ENCODE peak calls at places on chromosomes 13 and 19, in four cellular contexts. N is IMR-90, L is H9, V is H1. G is an unnamed sample. For H3K4me1, the result is how much of the 10 kb centered on the place peaks cover.

GRCh38 chr13:93549326-93549855 is 322.8 kb downstream of the GPC6 start:
- DNase-seq in N (no peak), L (no peak), V (no peak), G (peak)

GRCh38 chr13:21142766-21143165 is 33.6 kb downstream of the SKA3 start:
- DNase-seq in N (no peak), L (no peak), V (no peak), G (no peak)

GRCh38 chr19:38729653-38730469 is 14.4 kb downstream of the CAPN12 start:
- DNase-seq in N (peak), L (peak), V (peak), G (peak)

GRCh38 chr13:66322193-66322592 is 907.9 kb downstream of the PCDH9 start:
- DNase-seq in N (no peak), L (no peak), V (no peak), G (no peak)

GRCh38 chr13:31208554-31209122 is 8.9 kb downstream of the B3GLCT start:
- DNase-seq in N (no peak), L (no peak), V (no peak), G (no peak)

GRCh38 chr13:36919833-36920611 is at the start of gene SMAD9:
- DNase-seq in N (peak), L (peak), V (no peak), G (peak)

GRCh38 chr13:31236211-31236786 is 36.5 kb downstream of the B3GLCT start:
- DNase-seq in N (peak), L (no peak), V (no peak), G (peak)

GRCh38 chr13:110396913-110397379 is 89.9 kb downstream of the COL4A2 start:
- DNase-seq in N (peak), L (no peak), V (no peak), G (no peak)

GRCh38 chr13:105814902-105815250 is 720.6 kb downstream of the EFNB2 start:
- DNase-seq in N (no peak), L (no peak), V (no peak), G (peak)

DNA sequence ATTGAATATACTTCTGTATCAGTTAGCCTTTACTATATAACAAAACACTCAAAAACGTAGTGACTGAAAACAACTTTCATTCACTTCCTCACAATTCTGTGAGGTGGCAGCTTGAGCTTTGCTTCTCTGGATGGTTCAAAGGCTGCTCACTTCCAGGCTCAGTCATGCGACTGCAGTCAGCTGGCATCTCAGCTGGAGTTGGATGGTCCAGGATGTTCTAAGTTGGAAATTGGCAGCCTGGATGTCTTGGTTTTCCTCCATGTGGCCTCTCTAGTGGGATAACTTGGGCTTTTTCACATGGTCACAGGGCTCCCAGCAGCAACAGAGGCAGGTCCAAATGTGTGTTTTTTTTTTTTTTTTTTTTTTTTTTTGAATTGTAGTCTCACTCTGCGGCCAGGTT is 204.4 kb downstream of the LACC1 start:
- DNase-seq in N (no peak), L (no peak), V (no peak), G (no peak)
- H4K5ac ChIP-seq in N (no peak), L (no peak), V (no peak), G (no peak)

DNA sequence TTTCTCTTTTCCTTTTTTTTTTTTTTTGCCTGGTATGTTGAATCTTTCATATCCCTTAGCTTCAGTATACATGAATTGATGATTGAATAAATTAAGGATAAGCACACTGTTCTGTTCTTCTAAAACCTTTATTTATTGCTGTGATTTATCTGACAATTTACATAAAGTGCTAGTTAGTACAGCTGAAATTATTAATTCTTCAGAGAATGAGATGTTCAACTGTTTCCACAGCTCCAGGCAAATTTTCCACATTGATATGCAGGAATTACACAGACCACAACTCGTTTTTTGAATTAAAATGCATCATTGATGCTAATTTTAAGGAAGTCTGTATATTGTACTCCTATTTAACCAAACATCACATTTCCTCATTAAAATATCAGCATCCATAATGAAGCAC is 136.4 kb upstream of the TMTC4 start:
- DNase-seq in N (no peak), L (no peak), V (no peak), G (no peak)
- H3K4me1 ChIP-seq in N (under half), L (under half), V (under half), G (under half)

GRCh38 chr19:56145698-56146097 is 4.6 kb downstream of the ZNF444 start:
- DNase-seq in N (no peak), L (no peak), V (no peak), G (no peak)
- H4K5ac ChIP-seq in N (no peak), L (no peak), V (no peak), G (no peak)

DNA sequence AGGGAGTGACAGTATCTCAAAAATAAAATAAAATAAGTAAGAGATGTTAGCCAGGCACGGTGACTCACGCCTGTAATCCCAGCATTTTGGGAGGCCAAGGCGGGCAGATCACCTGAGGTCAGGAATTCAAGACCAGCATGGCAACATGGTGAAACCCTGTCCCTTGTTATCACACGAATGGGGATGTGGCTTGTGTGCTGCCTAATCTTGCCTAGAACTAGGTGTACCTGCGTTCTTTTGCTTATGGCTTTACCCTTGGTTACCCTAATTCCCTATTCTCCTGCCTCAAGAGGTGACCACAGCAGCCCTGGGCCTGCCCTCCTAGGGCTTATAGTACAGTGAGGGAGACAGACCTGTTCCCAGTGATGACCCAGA is 6.3 kb upstream of the PVR start:
- DNase-seq in N (no peak), L (no peak), V (no peak), G (no peak)
- H3K4me1 ChIP-seq in N (under half), L (under half), V (under half), G (under half)

GRCh38 chr13:33405371-33405770 is 119.8 kb upstream of the STARD13 start:
- DNase-seq in N (no peak), L (no peak), V (no peak), G (no peak)
- H4K5ac ChIP-seq in N (no peak), L (no peak), V (no peak), G (no peak)

DNA sequence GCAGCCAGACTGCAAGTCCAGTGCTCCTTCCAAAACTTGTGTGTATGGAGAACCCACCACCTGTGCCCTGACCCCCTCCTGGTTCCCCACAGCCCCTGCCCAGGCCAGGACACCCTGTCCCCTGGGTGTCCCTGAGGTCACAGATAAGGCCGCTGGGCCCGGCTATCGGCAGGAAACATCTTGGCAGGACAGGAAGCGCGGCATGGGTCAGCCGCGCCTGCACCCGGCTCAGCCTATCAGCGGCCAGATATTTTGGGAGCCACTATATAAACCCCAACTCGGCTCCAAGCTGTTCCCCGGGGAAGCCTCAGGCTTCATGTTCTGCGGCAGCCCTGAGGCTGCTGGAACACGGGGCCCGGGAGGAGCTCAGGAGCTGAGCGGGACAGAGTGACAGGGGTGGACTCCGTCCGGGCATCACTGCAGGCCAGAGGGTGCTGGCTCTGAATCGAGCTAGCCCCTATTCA is 60.8 kb downstream of the AP1M1 start:
- DNase-seq in N (no peak), L (no peak), V (no peak), G (no peak)
- H3K4me1 ChIP-seq in N (under half), L (under half), V (under half), G (under half)

G was measured in mesendoderm.